ENCODE peak calls at places on chromosome 6, in six cellular contexts. A, R, K, G, B and F are unnamed samples.

GRCh38 chr6:39882567-39882953 is 51.7 kb downstream of the MOCS1 start:
- DNase-seq in A (no peak), R (no peak), K (no peak), G (no peak), B (no peak), F (no peak)

GRCh38 chr6:111148110-111148509 is 60.8 kb downstream of the SLC16A10 start:
- DNase-seq in A (no peak), R (no peak), K (no peak), G (no peak), B (no peak), F (no peak)

GRCh38 chr6:43608310-43608763 is 20.7 kb downstream of the GTPBP2 start:
- DNase-seq in A (peak; percentile 30), R (peak; percentile 86), K (peak; percentile 76), G (peak; percentile 65), B (peak; percentile 48), F (peak; percentile 80)

GRCh38 chr6:168711049-168711640 is 270.2 kb downstream of the SMOC2 start:
- DNase-seq in A (no peak), R (no peak), K (no peak), G (no peak), B (no peak), F (no peak)

GRCh38 chr6:14706378-14706929 is 539.4 kb upstream of the JARID2 start:
- DNase-seq in A (no peak), R (peak; percentile 93), K (no peak), G (no peak), B (no peak), F (no peak)

GRCh38 chr6:155216312-155217028 is 47.3 kb upstream of the CLDN20 start:
- DNase-seq in A (no peak), R (no peak), K (no peak), G (peak; percentile 59), B (no peak), F (peak; percentile 10)

GRCh38 chr6:33824461-33825154 is 20.8 kb upstream of the MLN start:
- DNase-seq in A (no peak), R (no peak), K (no peak), G (no peak), B (no peak), F (no peak)

GRCh38 chr6:2952557-2953095 is 18.7 kb downstream of the SERPINB6 start:
- DNase-seq in A (peak; percentile 41), R (peak; percentile 76), K (peak; percentile 76), G (peak; percentile 94), B (peak; percentile 34), F (peak; percentile 82)

GRCh38 chr6:2026133-2026532 is 219.3 kb downstream of the GMDS start:
- DNase-seq in A (no peak), R (no peak), K (no peak), G (no peak), B (no peak), F (no peak)

GRCh38 chr6:112198582-112198981 is 55.8 kb downstream of the LAMA4 start:
- DNase-seq in A (no peak), R (no peak), K (no peak), G (no peak), B (no peak), F (no peak)

GRCh38 chr6:132354517-132355167 is 46.6 kb downstream of the MOXD1 start:
- DNase-seq in A (peak; percentile 80), R (peak; percentile 6), K (no peak), G (no peak), B (peak; percentile 95), F (no peak)

DNA sequence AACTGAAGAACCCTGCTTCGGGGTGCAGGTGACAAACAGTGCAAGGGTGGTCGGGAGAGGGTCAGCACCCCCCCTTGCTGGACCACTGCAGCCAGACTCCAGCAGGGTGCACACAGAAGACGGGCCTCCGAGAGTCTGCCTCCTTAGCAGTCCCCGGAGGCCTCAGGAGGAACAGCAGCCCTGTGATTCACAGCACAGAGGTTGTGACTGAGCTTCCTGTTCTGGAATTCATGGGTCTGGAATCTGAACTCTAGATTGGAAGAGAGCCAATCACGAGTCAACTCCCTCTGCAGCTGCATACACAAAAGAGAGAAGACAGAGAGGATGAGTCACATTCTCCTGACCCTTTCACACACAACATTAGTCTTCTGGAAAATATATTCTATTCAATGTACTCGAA is 249.0 kb upstream of the OPRM1 start:
- DNase-seq in A (no peak), R (peak; percentile 70), K (no peak), G (peak; percentile 34), B (no peak), F (no peak)
- TF ChIP-seq CTCF in A (no peak), R (no peak), K (no peak), G (peak; percentile 36), B (no peak), F (no peak)

DNA sequence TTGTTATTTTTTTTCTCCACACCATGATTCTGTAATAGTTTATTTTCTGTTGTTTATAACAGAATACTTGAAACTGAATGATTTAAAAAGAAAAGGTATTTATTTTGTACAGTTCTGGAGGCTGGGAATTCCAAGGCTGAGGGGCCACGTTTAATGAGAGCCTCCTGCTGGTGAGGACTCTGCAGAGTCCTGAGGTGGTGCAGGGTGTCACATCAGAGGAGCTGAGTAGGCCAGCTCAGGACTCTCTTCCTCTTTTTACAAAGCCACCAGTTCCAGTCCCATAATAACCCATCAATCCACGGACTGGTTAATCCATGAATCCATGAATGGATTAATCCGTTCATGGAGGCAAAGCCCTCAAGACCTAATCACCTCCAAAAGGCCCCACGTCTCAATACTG is 71.6 kb downstream of the TFAP2A start:
- DNase-seq in A (no peak), R (no peak), K (no peak), G (no peak), B (no peak), F (no peak)
- TF ChIP-seq CTCF in A (no peak), R (no peak), K (no peak), G (peak; percentile 19), B (no peak), F (no peak)

DNA sequence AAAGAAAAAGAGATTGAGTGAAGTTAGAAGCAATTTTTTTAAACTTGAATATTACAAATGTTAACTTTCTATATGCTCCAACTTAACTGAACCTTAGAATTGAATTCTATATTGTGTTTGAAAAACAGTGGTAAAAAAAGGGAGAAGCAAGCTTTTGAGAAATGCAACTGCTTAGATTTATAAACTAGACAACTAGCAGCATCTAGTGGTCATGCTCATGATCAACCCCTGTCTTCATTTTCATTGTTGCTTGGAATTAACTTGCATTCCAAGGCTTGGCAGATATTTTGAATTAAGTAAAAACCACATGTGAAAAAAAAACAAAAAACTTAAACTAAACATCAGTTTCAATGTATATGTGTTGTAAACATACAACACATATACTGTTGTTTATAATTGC is 113.1 kb downstream of the C6orf58 start:
- DNase-seq in A (no peak), R (peak; percentile 40), K (no peak), G (no peak), B (no peak), F (no peak)
- TF ChIP-seq CTCF in A (no peak), R (peak; percentile 66), K (peak; percentile 67), G (peak; percentile 75), B (peak; percentile 37), F (peak; percentile 52)

DNA sequence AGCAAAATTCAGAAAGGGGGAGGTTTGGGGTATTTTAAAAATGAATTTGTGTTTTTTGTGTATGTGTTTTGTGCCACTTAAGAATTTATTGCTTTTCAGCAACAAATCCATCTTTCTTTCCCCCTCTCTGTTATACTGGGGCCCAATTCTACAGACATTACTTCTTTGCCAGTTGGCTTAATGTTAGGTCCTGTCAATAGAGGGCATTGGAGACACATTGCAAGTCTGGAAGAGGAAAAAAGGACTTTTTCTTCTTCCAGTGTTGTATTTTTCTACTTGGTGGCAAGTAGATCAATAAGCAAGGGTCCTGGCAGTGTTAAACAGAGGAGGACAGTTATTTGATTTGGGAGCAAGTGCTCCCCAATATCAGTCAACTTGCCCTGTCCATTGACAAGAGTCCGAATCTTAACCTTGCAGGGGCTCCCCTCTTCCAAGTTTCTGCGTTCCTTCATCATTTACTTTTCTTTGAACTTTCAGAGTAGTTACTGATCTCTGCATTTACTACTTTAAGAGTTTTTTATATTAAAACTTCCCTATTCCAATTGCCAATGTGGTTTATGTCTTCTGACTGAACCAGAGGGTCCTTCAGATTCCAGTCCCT is 23.4 kb downstream of the SCML4 start:
- DNase-seq in A (no peak), R (no peak), K (no peak), G (no peak), B (no peak), F (no peak)
- TF ChIP-seq CTCF in A (no peak), R (peak; percentile 33), K (no peak), G (peak; percentile 58), B (peak; percentile 33), F (no peak)

GRCh38 chr6:67009818-67010217 is 1302.8 kb upstream of the EYS start:
- DNase-seq in A (no peak), R (peak; percentile 22), K (no peak), G (peak; percentile 59), B (peak; percentile 48), F (no peak)
- TF ChIP-seq CTCF in A (no peak), R (peak; percentile 54), K (peak; percentile 49), G (peak; percentile 69), B (peak; percentile 47), F (no peak)

GRCh38 chr6:130575971-130576370 is 210.2 kb downstream of the TMEM200A start:
- DNase-seq in A (no peak), R (no peak), K (no peak), G (no peak), B (peak; percentile 34), F (no peak)
- TF ChIP-seq CTCF in A (no peak), R (no peak), K (no peak), G (no peak), B (no peak), F (no peak)

DNA sequence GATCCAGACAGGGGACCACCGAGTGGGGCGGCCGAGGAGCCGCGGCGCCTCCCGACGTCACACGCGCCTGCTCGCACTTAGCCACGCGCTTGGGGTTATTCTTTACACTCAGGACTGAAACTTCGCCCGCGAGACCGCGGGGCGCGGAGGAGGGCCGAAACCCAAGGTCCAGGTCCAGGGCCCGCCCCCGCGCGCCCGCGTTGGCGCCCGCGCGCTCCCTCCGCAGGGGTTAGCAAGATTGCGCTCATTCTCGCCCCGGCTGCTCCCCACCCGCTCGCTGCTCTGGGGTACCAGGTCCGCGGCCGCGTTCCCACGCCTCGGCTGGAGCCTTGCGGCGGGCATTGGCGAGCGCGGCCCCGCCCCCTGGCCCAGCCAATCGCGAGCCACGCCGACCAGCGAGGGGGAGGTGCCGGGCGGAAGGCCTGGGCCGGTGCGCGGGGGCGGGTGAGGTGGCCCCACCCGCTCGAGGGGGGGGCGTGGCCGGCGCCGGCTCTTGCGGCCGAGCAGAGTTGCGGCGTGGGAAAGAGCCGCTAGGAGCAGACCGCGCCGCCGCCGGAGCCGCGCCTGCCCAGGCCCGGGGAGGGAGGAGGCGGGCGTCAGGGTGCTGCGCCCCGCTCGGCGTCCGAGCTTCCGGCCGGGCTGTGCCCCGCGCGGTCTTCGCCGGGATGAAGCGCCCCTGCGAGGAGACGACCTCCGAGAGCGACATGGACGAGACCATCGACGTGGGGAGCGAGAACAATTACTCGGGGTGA is at the start of gene HEY2:
- DNase-seq in A (peak; percentile 92), R (peak; percentile 69), K (peak; percentile 81), G (peak; percentile 91), B (peak; percentile 95), F (peak; percentile 97)
- TF ChIP-seq CTCF in A (no peak), R (no peak), K (peak; percentile 28), G (no peak), B (no peak), F (no peak)